ENCODE peak calls at places on chromosomes 16 and 17, in seven cellular contexts. R is fibroblast of lung, Q is ascending aorta, C is GM04504, S is Daoy, U is neural progenitor cell, O is caudate nucleus. Z is an unnamed sample.

GRCh38 chr16:50196736-50197135 is 43.6 kb downstream of the TENT4B start:
- DNase-seq in R (peak; percentile 56), Q (no peak), C (no peak), S (peak; percentile 58), U (no peak), O (no peak), Z (no peak)

GRCh38 chr17:34126496-34126895 is 128.6 kb upstream of the CCL2 start:
- DNase-seq in R (no peak), Q (no peak), C (no peak), S (no peak), U (no peak), O (no peak), Z (no peak)

GRCh38 chr16:50244504-50245416 is 21.6 kb upstream of the ADCY7 start:
- DNase-seq in R (no peak), Q (no peak), C (no peak), S (no peak), U (peak; percentile 42), O (no peak), Z (no peak)

GRCh38 chr17:45992904-45993303 is 6.1 kb upstream of the STH start:
- DNase-seq in R (no peak), Q (no peak), C (no peak), S (no peak), U (peak; percentile 34), O (no peak), Z (no peak)

GRCh38 chr17:73387746-73388577 is 76.2 kb upstream of the CDC42EP4 start:
- DNase-seq in R (peak; percentile 11), Q (no peak), C (peak; percentile 18), S (peak; percentile 30), U (no peak), O (no peak), Z (no peak)

GRCh38 chr16:46842192-46842895 is 11.4 kb upstream of the C16orf87 start:
- DNase-seq in R (no peak), Q (no peak), C (no peak), S (no peak), U (no peak), O (no peak), Z (no peak)

GRCh38 chr17:59791603-59792457 is 84.4 kb downstream of the VMP1 start:
- DNase-seq in R (peak; percentile 95), Q (no peak), C (no peak), S (peak; percentile 37), U (no peak), O (no peak), Z (no peak)

GRCh38 chr17:143785-144281 is 6.5 kb downstream of the SCGB1C2 start:
- DNase-seq in R (peak; percentile 45), Q (peak; percentile 82), C (peak; percentile 45), S (peak; percentile 85), U (peak; percentile 90), O (peak; percentile 71), Z (no peak)

GRCh38 chr16:84774810-84775209 is 45.0 kb upstream of the CRISPLD2 start:
- DNase-seq in R (peak; percentile 79), Q (no peak), C (peak; percentile 70), S (peak; percentile 49), U (no peak), O (no peak), Z (peak; percentile 68)

GRCh38 chr17:47057831-47058230 is 78.8 kb upstream of the RPRML start:
- DNase-seq in R (no peak), Q (no peak), C (no peak), S (no peak), U (no peak), O (no peak), Z (no peak)

GRCh38 chr17:80783971-80784370 is 207.7 kb upstream of the CHMP6 start:
- DNase-seq in R (no peak), Q (peak; percentile 51), C (no peak), S (no peak), U (no peak), O (no peak), Z (no peak)

GRCh38 chr17:45895304-45895968 is 1.1 kb downstream of the MAPT start:
- DNase-seq in R (peak; percentile 17), Q (no peak), C (no peak), S (peak; percentile 31), U (peak; percentile 73), O (peak; percentile 53), Z (no peak)

GRCh38 chr16:29760567-29761279 is 14.9 kb upstream of the C16orf54 start:
- DNase-seq in R (no peak), Q (no peak), C (no peak), S (no peak), U (no peak), O (no peak), Z (no peak)

GRCh38 chr16:65547799-65548446 is 426.1 kb upstream of the CDH11 start:
- DNase-seq in R (peak; percentile 99), Q (no peak), C (peak; percentile 76), S (peak; percentile 66), U (peak; percentile 36), O (no peak), Z (peak; percentile 99)

GRCh38 chr17:6161456-6161855 is 91.3 kb downstream of the WSCD1 start:
- DNase-seq in R (no peak), Q (no peak), C (no peak), S (no peak), U (no peak), O (no peak), Z (no peak)

Z was measured in AG09309.